ENCODE peak calls at places on chromosomes 5 and 9, in four cellular contexts. Z is CD8-positive, alpha-beta memory T cell; R is Peyer's patch; W is left ventricle myocardium inferior. Q is an unnamed sample.

GRCh38 chr5:145996135-145996534 is 59.8 kb downstream of the SH3RF2 start:
- DNase-seq in R (no peak), Z (no peak), W (no peak), Q (no peak)

GRCh38 chr5:54868511-54869483 is 116.6 kb downstream of the ESM1 start:
- DNase-seq in Z (no peak), R (no peak), W (no peak), Q (no peak)

GRCh38 chr5:93887678-93888077 is 146.3 kb upstream of the POU5F2 start:
- DNase-seq in Z (no peak), R (no peak), W (no peak), Q (no peak)

GRCh38 chr9:98472216-98472615 is 216.8 kb upstream of the TBC1D2 start:
- DNase-seq in Z (no peak), W (no peak), R (peak), Q (no peak)

GRCh38 chr5:56763711-56764466 is 51.5 kb upstream of the MAP3K1 start:
- DNase-seq in R (peak), Z (no peak), W (no peak), Q (no peak)

GRCh38 chr9:13033959-13034695 is 245.4 kb downstream of the MPDZ start:
- DNase-seq in Z (no peak), R (peak), W (peak), Q (no peak)

GRCh38 chr5:154486427-154486866 is 8.4 kb upstream of the HAND1 start:
- DNase-seq in Z (no peak), W (no peak), R (no peak), Q (no peak)

GRCh38 chr9:16246785-16247184 is 623.7 kb downstream of the BNC2 start:
- DNase-seq in R (no peak), W (no peak), Z (no peak), Q (no peak)

GRCh38 chr5:74587895-74588294 is 52.6 kb downstream of the ENC1 start:
- DNase-seq in Z (no peak), R (no peak), W (no peak), Q (no peak)

GRCh38 chr5:163407034-163407652 is 30.3 kb upstream of the CCNG1 start:
- DNase-seq in R (no peak), W (no peak), Z (no peak), Q (no peak)

GRCh38 chr5:35202319-35203111 is 27.8 kb downstream of the PRLR start:
- DNase-seq in W (peak), Z (no peak), R (peak), Q (no peak)

GRCh38 chr5:72167790-72168189 is 60.5 kb downstream of the MAP1B start:
- DNase-seq in R (no peak), Z (no peak), W (peak), Q (no peak)

GRCh38 chr5:37121027-37121426 is 128.1 kb downstream of the CPLANE1 start:
- DNase-seq in W (no peak), Z (no peak), R (no peak), Q (no peak)

GRCh38 chr9:106859957-106860715 is 2.8 kb upstream of the ZNF462 start:
- DNase-seq in R (peak), W (peak), Z (no peak), Q (no peak)

GRCh38 chr5:3004361-3005080 is 253.0 kb upstream of the IRX2 start:
- DNase-seq in Z (no peak), W (no peak), R (no peak), Q (no peak)

GRCh38 chr5:21810737-21811316 is 1042.3 kb downstream of the CDH12 start:
- DNase-seq in Z (no peak), R (no peak), W (no peak), Q (no peak)

GRCh38 chr5:14663734-14664269 is 716 bp upstream of the OTULIN start:
- DNase-seq in R (peak), W (no peak), Z (no peak), Q (no peak)

GRCh38 chr5:159905496-159905895 is 10.8 kb upstream of the ADRA1B start:
- DNase-seq in R (peak), Z (no peak), W (no peak), Q (no peak)

GRCh38 chr5:97903742-97904141 is 720.7 kb upstream of the RIOK2 start:
- DNase-seq in Z (no peak), W (no peak), R (no peak), Q (no peak)

GRCh38 chr9:128384801-128385492 is 13.8 kb downstream of the URM1 start:
- DNase-seq in R (no peak), Z (no peak), W (no peak), Q (no peak)

GRCh38 chr5:125198270-125198974 is 452.0 kb upstream of the ZNF608 start:
- DNase-seq in W (peak), Z (no peak), R (peak), Q (no peak)

GRCh38 chr5:92775711-92776615 is 805.1 kb downstream of the NR2F1-AS1 start:
- DNase-seq in R (no peak), W (no peak), Z (no peak), Q (no peak)

GRCh38 chr9:135817951-135818717 is 89.2 kb downstream of the CAMSAP1 start:
- DNase-seq in R (no peak), Z (no peak), W (no peak), Q (no peak)

GRCh38 chr5:161093105-161093504 is 241.1 kb upstream of the ATP10B start:
- DNase-seq in R (no peak), W (no peak), Z (no peak), Q (no peak)

GRCh38 chr9:130713286-130713975 is 19.9 kb downstream of the EXOSC2 start:
- DNase-seq in R (no peak), Z (no peak), W (no peak), Q (no peak)

GRCh38 chr5:25662610-25663009 is 1017.8 kb upstream of the CDH10 start:
- DNase-seq in Z (no peak), R (no peak), W (no peak), Q (no peak)
- H3K4me3 ChIP-seq in Z (no peak), R (no peak), W (no peak), Q (no peak)

GRCh38 chr5:88671808-88672499 is 211.0 kb downstream of the MEF2C start:
- DNase-seq in R (no peak), Z (no peak), W (no peak), Q (no peak)
- H3K4me3 ChIP-seq in R (no peak), Z (no peak), W (peak), Q (no peak)

DNA sequence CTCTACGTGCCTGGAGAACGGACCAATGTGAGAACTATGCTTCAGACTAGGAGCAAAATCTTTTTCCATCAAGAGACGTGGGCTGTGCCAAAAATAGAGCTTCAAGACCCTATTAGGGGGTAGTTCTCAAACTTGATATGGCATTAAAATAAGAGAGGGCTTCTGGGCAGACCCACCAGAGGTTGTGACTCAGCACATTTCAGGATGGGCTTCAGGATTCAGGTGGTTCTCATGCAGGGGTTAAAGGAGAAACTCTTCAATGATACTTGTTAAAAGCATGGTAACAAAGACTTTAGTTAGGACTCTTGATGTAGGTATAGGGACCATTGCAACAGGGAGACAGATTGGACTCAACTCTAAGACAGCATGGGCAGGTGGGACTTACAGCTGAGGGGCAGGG is 195.5 kb downstream of the RGS3 start:
- DNase-seq in R (no peak), W (no peak), Z (no peak), Q (no peak)
- H3K4me3 ChIP-seq in R (no peak), W (no peak), Z (no peak), Q (no peak)

DNA sequence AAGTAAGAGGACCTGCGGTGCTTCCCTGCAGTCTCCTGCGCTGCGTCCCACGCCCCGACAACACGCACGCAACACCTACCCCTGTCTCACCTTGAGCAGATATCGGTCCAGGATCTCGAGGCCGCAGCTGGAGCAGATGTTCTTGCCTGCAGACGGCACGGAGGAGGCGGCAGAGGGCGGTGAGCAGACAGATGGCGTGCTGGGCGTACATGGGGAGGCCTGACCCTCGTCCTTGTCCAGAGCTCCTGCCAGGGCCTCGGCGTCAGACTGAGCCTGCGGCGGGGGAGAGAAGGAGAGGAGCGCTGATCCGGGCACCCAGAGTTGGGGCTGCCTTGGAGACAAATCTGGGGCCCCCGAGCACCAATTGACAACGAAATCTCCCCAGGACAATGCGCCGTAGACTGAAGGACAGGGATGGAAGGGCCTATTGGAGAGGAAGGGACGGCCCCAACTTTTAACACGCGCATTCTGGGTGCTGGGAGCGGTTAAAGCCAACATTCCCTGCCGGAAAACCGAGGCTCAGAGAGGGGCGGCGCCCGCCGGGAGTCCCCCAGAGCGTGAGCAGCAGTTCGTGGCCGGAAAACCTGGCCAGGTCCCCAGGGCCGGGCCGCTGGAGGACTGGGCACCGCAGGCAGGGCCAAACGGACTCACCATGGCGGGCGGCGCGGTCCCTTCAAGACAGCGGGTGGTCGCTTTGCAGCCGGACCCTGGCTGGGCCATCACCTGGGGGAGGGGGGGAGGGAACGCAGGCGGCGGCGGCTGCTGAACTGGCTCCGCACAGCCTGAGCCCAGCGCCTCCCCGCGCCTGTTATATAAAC is 1.8 kb downstream of the LHX6 start:
- DNase-seq in R (no peak), W (no peak), Z (no peak), Q (no peak)
- H3K4me3 ChIP-seq in R (no peak), W (peak), Z (no peak), Q (peak)